ENCODE peak calls at places on chromosomes 7 and 10, in four cellular contexts. U, Z, Q and G are unnamed samples.

GRCh38 chr10:119754085-119754484 is 28.2 kb downstream of the INPP5F start:
- DNase-seq in Z (no peak), Q (no peak), U (no peak), G (no peak)

GRCh38 chr10:71042699-71043098 is 154.3 kb upstream of the PCBD1 start:
- DNase-seq in Z (no peak), Q (no peak), U (no peak), G (no peak)

GRCh38 chr7:6237002-6237401 is 35.4 kb downstream of the CYTH3 start:
- DNase-seq in Z (no peak), U (no peak), Q (no peak), G (no peak)

GRCh38 chr10:22821501-22821900 is 106.4 kb upstream of the ARMC3 start:
- DNase-seq in Z (no peak), U (no peak), Q (peak), G (no peak)

GRCh38 chr10:16891375-16892313 is 74.4 kb upstream of the RSU1 start:
- DNase-seq in U (peak), Q (peak), Z (peak), G (peak)

GRCh38 chr7:2738110-2738509 is 50.1 kb downstream of the AMZ1 start:
- DNase-seq in Q (no peak), U (peak), Z (no peak), G (no peak)

GRCh38 chr10:71685554-71686202 is 33.9 kb downstream of the C10orf105 start:
- DNase-seq in Q (no peak), U (no peak), Z (no peak), G (no peak)

GRCh38 chr10:77635402-77636227 is 2.0 kb downstream of the KCNMA1 start:
- DNase-seq in Z (no peak), U (peak), Q (no peak), G (peak)

GRCh38 chr10:112950714-112951348 is 784 bp downstream of the TCF7L2 start:
- DNase-seq in Z (no peak), U (no peak), Q (peak), G (peak)

GRCh38 chr7:111150709-111151108 is 59.8 kb downstream of the LRRN3 start:
- DNase-seq in U (no peak), Z (no peak), Q (no peak), G (no peak)

GRCh38 chr10:72010234-72010992 is 46.2 kb downstream of the CHST3 start:
- DNase-seq in U (no peak), Q (no peak), Z (no peak), G (no peak)

GRCh38 chr7:93027044-93027443 is 90.7 kb downstream of the SAMD9 start:
- DNase-seq in Z (no peak), U (no peak), Q (no peak), G (no peak)

GRCh38 chr7:93026425-93026824 is 91.4 kb downstream of the SAMD9 start:
- DNase-seq in Z (no peak), Q (no peak), U (no peak), G (no peak)

GRCh38 chr7:93030605-93031225 is 87.1 kb downstream of the SAMD9 start:
- DNase-seq in Z (no peak), Q (no peak), U (no peak), G (no peak)

GRCh38 chr7:93029056-93029455 is 88.7 kb downstream of the SAMD9 start:
- DNase-seq in Z (no peak), U (no peak), Q (no peak), G (no peak)

DNA sequence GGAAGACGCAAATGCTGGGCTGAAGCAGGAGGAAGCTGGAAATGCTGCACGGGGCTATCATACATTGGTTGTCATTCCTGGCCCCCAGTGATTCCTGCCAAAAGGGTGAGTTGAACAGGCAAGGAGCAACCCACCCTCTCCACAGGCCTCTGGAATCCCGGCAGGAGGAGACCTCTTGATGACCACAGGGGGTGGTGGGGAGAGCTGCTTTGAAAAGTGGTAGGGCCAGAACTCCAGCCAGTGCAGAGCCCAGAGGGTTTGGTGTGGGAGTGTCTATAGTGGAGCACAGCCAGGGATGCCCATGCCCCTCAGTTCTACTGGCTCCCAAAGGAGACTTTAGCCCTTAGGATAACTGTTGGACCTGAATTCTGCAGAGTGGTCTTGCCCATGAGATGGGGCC is 89.2 kb downstream of the SAMD9 start:
- DNase-seq in U (no peak), Z (no peak), Q (no peak), G (no peak)
- H4K5ac ChIP-seq in U (no peak), Z (no peak), Q (no peak), G (no peak)

GRCh38 chr7:139738101-139738489 is 39.7 kb downstream of the HIPK2 start:
- DNase-seq in U (no peak), Z (no peak), Q (peak), G (no peak)
- H3K27ac ChIP-seq in U (no peak), Z (no peak), Q (no peak), G (no peak)

GRCh38 chr7:30975257-30975899 is 11.6 kb downstream of the GHRHR start:
- DNase-seq in Z (no peak), Q (no peak), U (no peak), G (no peak)
- H4K5ac ChIP-seq in Z (no peak), Q (no peak), U (no peak), G (no peak)

GRCh38 chr7:81845628-81846259 is 75.9 kb upstream of the HGF start:
- DNase-seq in U (no peak), Q (peak), Z (no peak), G (peak)
- H3K27ac ChIP-seq in U (no peak), Q (peak), Z (no peak), G (no peak)

GRCh38 chr7:84070770-84071169 is 123.8 kb downstream of the SEMA3A start:
- DNase-seq in U (no peak), Z (no peak), Q (no peak), G (no peak)
- H4K5ac ChIP-seq in U (no peak), Z (no peak), Q (no peak), G (no peak)

GRCh38 chr10:65231148-65231547 is 1694.7 kb upstream of the LRRTM3 start:
- DNase-seq in Q (no peak), Z (no peak), U (peak), G (peak)

GRCh38 chr10:65234261-65234660 is 1691.6 kb upstream of the LRRTM3 start:
- DNase-seq in Q (no peak), U (no peak), Z (no peak), G (no peak)

GRCh38 chr10:65235266-65235665 is 1690.6 kb upstream of the LRRTM3 start:
- DNase-seq in Q (no peak), U (no peak), Z (no peak), G (no peak)

DNA sequence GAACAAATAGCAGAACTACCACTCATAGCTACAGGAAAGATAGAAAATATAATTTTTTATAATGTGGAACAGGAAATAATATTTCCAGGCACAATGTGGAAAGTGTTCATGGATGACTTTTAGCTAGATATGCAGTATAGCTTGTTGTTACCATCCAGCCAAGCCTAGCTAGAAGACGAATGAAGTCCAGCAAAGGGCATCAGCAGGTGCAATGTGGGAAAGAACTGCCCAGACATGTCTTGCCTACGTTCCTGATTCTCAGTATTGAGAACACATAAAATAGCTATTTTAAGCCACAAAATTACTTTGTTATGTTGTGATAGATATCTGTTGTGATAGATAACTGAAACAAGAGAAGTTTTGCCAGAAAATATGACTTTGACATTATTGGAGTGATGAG is 1690.0 kb upstream of the LRRTM3 start:
- DNase-seq in U (no peak), Z (no peak), Q (no peak), G (no peak)
- H3K27ac ChIP-seq in U (no peak), Z (no peak), Q (no peak), G (no peak)

DNA sequence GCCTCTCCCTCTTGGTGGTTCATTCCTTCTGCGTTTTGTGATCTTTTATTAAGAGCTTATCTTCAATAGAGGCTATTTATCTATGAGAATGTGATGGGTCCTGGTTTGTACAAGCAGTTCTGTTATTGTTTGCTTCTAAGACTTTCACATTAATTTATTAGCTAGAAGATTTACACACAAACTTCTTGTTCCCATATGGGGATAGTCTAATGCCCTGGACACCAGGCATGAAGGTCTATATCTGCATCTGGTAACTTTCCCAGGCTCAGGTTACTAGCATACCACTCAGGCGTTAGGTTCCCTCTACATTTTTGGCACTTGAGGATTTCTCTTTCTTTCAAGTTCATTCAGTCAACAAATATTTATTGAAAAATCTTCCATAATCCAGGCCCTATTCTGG is 7.7 kb downstream of the XPNPEP1 start:
- DNase-seq in Q (no peak), U (no peak), Z (no peak), G (no peak)
- H4K5ac ChIP-seq in Q (no peak), U (no peak), Z (no peak), G (no peak)

GRCh38 chr10:24360286-24361127 is 151.6 kb downstream of the KIAA1217 start:
- DNase-seq in Z (peak), Q (peak), U (peak), G (peak)

GRCh38 chr10:24367688-24368087 is 158.8 kb downstream of the KIAA1217 start:
- DNase-seq in Q (no peak), Z (no peak), U (no peak), G (no peak)

GRCh38 chr10:24357344-24358021 is 148.5 kb downstream of the KIAA1217 start:
- DNase-seq in Q (no peak), U (no peak), Z (no peak), G (no peak)

GRCh38 chr10:24358022-24358421 is 149.1 kb downstream of the KIAA1217 start:
- DNase-seq in U (no peak), Q (no peak), Z (no peak), G (no peak)

DNA sequence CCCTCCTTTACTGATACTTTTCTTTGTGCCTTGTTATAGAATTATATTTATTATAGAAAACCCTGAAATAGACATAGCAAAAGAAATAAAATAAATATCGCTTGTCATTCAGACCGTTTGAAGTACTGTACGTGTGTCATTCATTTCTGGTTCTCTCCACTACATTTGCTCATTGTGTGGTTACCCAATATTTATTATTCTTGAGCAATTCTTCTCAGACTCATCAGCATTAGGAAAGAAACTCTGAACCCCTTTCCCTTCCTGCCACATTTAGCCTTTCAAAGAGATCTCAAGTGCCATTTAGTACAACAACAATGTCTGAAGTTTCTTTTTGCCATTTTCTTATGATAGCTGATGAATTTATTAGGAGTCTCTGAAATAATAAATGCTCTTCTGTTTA is 154.1 kb downstream of the KIAA1217 start:
- DNase-seq in Q (peak), Z (no peak), U (no peak), G (no peak)
- H3K27ac ChIP-seq in Q (no peak), Z (no peak), U (no peak), G (no peak)

DNA sequence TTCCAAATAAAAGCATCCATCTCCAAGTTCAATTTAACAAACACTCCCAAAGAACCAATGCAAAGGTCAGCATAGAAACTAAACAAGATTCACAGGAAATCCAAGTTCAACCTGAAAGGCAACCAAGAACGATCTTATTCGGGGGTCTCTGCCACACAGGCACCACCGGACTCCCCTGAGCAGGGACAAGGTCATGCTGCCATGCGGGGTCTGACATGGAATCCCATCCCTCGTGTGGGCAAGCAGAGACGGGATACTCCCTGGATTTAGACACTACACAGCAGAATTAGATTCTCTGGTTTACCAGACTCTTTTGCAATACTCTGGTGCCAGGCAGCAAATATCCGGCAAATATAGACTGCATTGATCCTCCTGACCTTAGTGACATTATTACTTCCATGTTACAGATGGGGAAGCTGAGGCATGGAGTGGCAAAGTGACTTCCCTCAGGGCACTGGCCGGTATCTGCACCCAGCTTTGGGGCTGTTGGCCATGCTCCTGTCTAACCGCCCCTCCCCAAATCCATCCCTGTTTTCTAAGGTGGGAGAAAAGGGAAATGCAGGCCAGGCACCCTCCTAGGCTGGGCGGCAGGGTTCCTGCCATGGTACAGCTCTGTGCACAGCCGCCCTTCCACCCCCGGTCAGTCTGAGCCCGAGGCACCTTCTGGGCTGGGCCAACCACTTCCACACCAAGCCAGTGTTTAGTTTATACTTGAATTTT is 111.8 kb downstream of the VIPR2 start:
- DNase-seq in Z (peak), Q (no peak), U (no peak), G (no peak)
- H4K5ac ChIP-seq in Z (no peak), Q (no peak), U (no peak), G (no peak)

DNA sequence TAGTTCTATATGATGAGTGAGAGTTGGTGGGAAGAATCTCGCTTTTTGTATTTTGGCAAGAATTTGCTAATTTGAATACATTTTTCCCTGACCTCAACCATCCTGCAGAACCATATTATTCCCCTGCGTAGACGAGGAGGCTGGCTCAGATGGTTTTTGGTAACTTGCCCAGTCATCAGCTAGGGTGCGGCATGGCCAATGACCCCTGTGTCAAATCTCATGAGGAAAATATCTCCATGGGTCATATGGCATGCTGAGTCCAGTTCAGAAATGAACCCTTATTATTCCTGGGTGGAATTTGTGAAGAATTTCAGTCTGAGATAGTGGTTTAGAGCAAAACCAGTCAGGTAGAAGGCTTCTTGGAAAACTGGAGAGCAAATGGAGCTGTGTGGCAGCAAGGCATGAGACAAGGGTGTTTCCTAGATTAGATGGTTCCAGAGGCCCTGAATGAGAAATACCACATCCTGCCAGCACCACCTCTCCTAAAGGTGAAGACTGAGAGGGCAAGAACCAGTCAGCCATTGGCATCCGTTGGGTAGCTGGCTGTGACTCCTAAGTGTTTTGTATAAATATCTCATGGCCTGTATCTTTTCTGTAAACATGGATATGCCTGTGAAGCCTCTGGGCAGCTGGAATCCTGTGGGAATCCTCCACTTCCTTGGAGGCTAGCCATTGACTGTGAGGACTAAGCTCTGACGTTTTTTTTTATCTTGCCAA is 5.8 kb upstream of the UPP1 start:
- DNase-seq in Q (peak), Z (no peak), U (no peak), G (no peak)
- H3K27ac ChIP-seq in Q (no peak), Z (no peak), U (no peak), G (no peak)